ENCODE peak calls at places on chromosomes 1 and 21, in seven cellular contexts. H is amniotic stem cell; B is HCEC 1CT; J is OCI-LY7; F is B cell; I is stimulated activated CD4-positive, alpha-beta T cell treated with anti-CD3 and anti-CD28 coated beads, Interleukin-2, amount 100 ng/mL, for 24 hours; N is fibroblast of mammary gland. E is an unnamed sample.

GRCh38 chr1:178142806-178143205 is 48.9 kb downstream of the RASAL2 start:
- DNase-seq in H (no peak), B (no peak), J (no peak), F (no peak), I (no peak), N (no peak), E (no peak)

GRCh38 chr1:57637155-57637554 is 213.3 kb upstream of the DAB1 start:
- DNase-seq in H (no peak), B (no peak), J (no peak), F (no peak), I (no peak), N (peak), E (no peak)

GRCh38 chr1:95023399-95024050 is 49.2 kb downstream of the ALG14 start:
- DNase-seq in H (peak), B (peak), J (no peak), F (no peak), I (no peak), N (peak), E (no peak)

GRCh38 chr21:45612096-45613019 is 31.2 kb upstream of the PCBP3 start:
- DNase-seq in H (no peak), B (peak), J (no peak), F (no peak), I (no peak), N (peak), E (no peak)

GRCh38 chr21:13937236-13937635 is 273.5 kb downstream of the LIPI start:
- DNase-seq in H (no peak), B (no peak), J (no peak), F (no peak), I (no peak), N (no peak), E (no peak)

GRCh38 chr1:6703016-6703415 is 1.4 kb upstream of the DNAJC11 start:
- DNase-seq in H (no peak), B (peak), J (no peak), F (no peak), I (no peak), N (peak), E (no peak)

GRCh38 chr1:36836196-36836883 is 198.0 kb downstream of the GRIK3 start:
- DNase-seq in H (no peak), B (no peak), J (no peak), F (no peak), I (no peak), N (no peak), E (no peak)

GRCh38 chr1:53128401-53128800 is 14.0 kb downstream of the SLC1A7 start:
- DNase-seq in H (no peak), B (no peak), J (no peak), F (no peak), I (no peak), N (no peak), E (no peak)

GRCh38 chr1:119978018-119978505 is 81.7 kb upstream of the ADAM30 start:
- DNase-seq in H (no peak), B (no peak), J (no peak), F (no peak), I (no peak), N (no peak), E (no peak)

GRCh38 chr1:201721131-201722049 is 107.6 kb upstream of the IPO9 start:
- DNase-seq in H (no peak), B (peak), J (no peak), F (no peak), I (no peak), N (peak), E (no peak)

GRCh38 chr1:203478986-203479385 is 3.4 kb downstream of the PRELP start:
- DNase-seq in H (no peak), B (no peak), J (no peak), F (no peak), I (no peak), N (no peak), E (no peak)

GRCh38 chr21:39065912-39066311 is 117.3 kb downstream of the PSMG1 start:
- DNase-seq in H (no peak), B (no peak), J (no peak), F (no peak), I (no peak), N (no peak), E (no peak)

GRCh38 chr1:24970399-24970753 is 40.3 kb upstream of the RUNX3 start:
- DNase-seq in H (no peak), B (no peak), J (no peak), F (no peak), I (no peak), N (peak), E (no peak)

GRCh38 chr1:6083801-6084467 is 38.2 kb downstream of the KCNAB2 start:
- DNase-seq in H (peak), B (peak), J (no peak), F (no peak), I (no peak), N (peak), E (peak)

GRCh38 chr1:244460195-244460594 is 878 bp upstream of the CATSPERE start:
- DNase-seq in H (no peak), B (peak), J (no peak), F (no peak), I (peak), N (peak), E (no peak)

GRCh38 chr1:186330758-186331157 is 44.3 kb downstream of the TPR start:
- DNase-seq in H (no peak), B (no peak), J (no peak), F (no peak), I (no peak), N (peak), E (no peak)